ENCODE peak calls at places on chromosomes 16 and 17, in seven cellular contexts. F, V, O, Y, C, K and G are unnamed samples.

GRCh38 chr17:352421-353212 is at the start of gene RPH3AL:
- DNase-seq in V (no peak), K (no peak), F (peak), C (peak), Y (peak), O (no peak), G (peak)

GRCh38 chr17:30956764-30957374 is 14.0 kb upstream of the RNF135 start:
- DNase-seq in C (peak), F (peak), K (no peak), O (no peak), V (no peak), Y (peak), G (no peak)

GRCh38 chr17:35875439-35876139 is 4.6 kb downstream of the CCL5 start:
- DNase-seq in K (no peak), V (no peak), Y (no peak), O (no peak), C (no peak), F (no peak), G (no peak)

GRCh38 chr17:43372273-43372911 is 26.4 kb upstream of the ARL4D start:
- DNase-seq in O (no peak), Y (no peak), F (no peak), K (no peak), V (no peak), C (peak), G (no peak)

GRCh38 chr17:64787921-64788271 is 125.8 kb upstream of the SMURF2 start:
- DNase-seq in Y (no peak), V (no peak), C (no peak), O (no peak), F (no peak), K (no peak), G (no peak)

GRCh38 chr16:68283840-68284595 is 19.7 kb downstream of the SLC7A6 start:
- DNase-seq in O (no peak), C (no peak), F (no peak), V (no peak), Y (no peak), K (no peak), G (no peak)

GRCh38 chr17:4859816-4860625 is 26.9 kb downstream of the MINK1 start:
- DNase-seq in Y (no peak), F (no peak), K (no peak), V (no peak), O (no peak), C (no peak), G (no peak)

GRCh38 chr17:72297326-72298115 is 176.7 kb downstream of the SOX9 start:
- DNase-seq in Y (no peak), K (no peak), F (peak), O (no peak), C (peak), V (peak), G (no peak)

GRCh38 chr16:23952128-23953041 is 116.6 kb downstream of the PRKCB start:
- DNase-seq in Y (no peak), F (peak), C (no peak), O (no peak), K (peak), V (peak), G (peak)

GRCh38 chr17:46942441-46943217 is 19.7 kb downstream of the GOSR2 start:
- DNase-seq in C (peak), K (peak), O (peak), Y (peak), V (peak), F (peak), G (peak)

GRCh38 chr17:74325376-74325742 is 667 bp upstream of the KIF19 start:
- DNase-seq in Y (no peak), O (no peak), C (no peak), K (no peak), F (no peak), V (no peak), G (no peak)

GRCh38 chr16:48609453-48610023 is 442 bp downstream of the N4BP1 start:
- DNase-seq in K (peak), V (peak), F (peak), O (peak), C (peak), Y (peak), G (no peak)

GRCh38 chr17:6681176-6681575 is 29.6 kb downstream of the C17orf100 start:
- DNase-seq in O (no peak), K (no peak), V (no peak), Y (no peak), F (no peak), C (no peak), G (no peak)

GRCh38 chr17:28030386-28030785 is 12.1 kb upstream of the NLK start:
- DNase-seq in F (no peak), V (no peak), O (no peak), C (no peak), Y (no peak), K (no peak), G (no peak)
- H4K8ac ChIP-seq in F (no peak), V (no peak), O (no peak), C (no peak), Y (no peak), K (no peak), G (no peak)

GRCh38 chr16:66272461-66272860 is 94.0 kb upstream of the CDH5 start:
- DNase-seq in O (no peak), C (no peak), K (no peak), Y (peak), F (no peak), V (no peak), G (no peak)

GRCh38 chr16:66273036-66273435 is 93.5 kb upstream of the CDH5 start:
- DNase-seq in O (no peak), Y (peak), K (no peak), V (no peak), C (no peak), F (no peak), G (no peak)

GRCh38 chr16:66275795-66276428 is 90.6 kb upstream of the CDH5 start:
- DNase-seq in C (peak), V (peak), K (peak), Y (peak), O (peak), F (peak), G (no peak)

GRCh38 chr16:66273644-66274334 is 92.7 kb upstream of the CDH5 start:
- DNase-seq in F (peak), Y (peak), V (peak), K (no peak), O (peak), C (no peak), G (no peak)

GRCh38 chr16:66274335-66275110 is 92.0 kb upstream of the CDH5 start:
- DNase-seq in V (peak), O (no peak), K (no peak), Y (peak), F (no peak), C (no peak), G (no peak)
- H4K8ac ChIP-seq in V (peak), O (no peak), K (no peak), Y (no peak), F (no peak), C (no peak), G (no peak)

GRCh38 chr17:50076221-50076590 is 18.9 kb upstream of the PDK2 start:
- DNase-seq in V (no peak), Y (no peak), C (no peak), K (no peak), O (no peak), F (no peak), G (no peak)

GRCh38 chr17:50072925-50073324 is 17.0 kb downstream of the ITGA3 start:
- DNase-seq in C (no peak), Y (no peak), F (peak), K (no peak), O (no peak), V (no peak), G (no peak)

GRCh38 chr17:50076591-50077235 is 18.4 kb upstream of the PDK2 start:
- DNase-seq in O (peak), Y (peak), F (peak), C (no peak), K (no peak), V (no peak), G (no peak)

GRCh38 chr17:50074227-50074626 is 18.3 kb downstream of the ITGA3 start:
- DNase-seq in K (no peak), V (no peak), F (no peak), Y (no peak), C (no peak), O (no peak), G (no peak)

GRCh38 chr17:50075446-50076032 is 19.6 kb upstream of the PDK2 start:
- DNase-seq in K (no peak), Y (no peak), C (no peak), O (no peak), F (no peak), V (no peak), G (no peak)
- H4K8ac ChIP-seq in K (no peak), Y (no peak), C (no peak), O (no peak), F (no peak), V (no peak), G (no peak)

DNA sequence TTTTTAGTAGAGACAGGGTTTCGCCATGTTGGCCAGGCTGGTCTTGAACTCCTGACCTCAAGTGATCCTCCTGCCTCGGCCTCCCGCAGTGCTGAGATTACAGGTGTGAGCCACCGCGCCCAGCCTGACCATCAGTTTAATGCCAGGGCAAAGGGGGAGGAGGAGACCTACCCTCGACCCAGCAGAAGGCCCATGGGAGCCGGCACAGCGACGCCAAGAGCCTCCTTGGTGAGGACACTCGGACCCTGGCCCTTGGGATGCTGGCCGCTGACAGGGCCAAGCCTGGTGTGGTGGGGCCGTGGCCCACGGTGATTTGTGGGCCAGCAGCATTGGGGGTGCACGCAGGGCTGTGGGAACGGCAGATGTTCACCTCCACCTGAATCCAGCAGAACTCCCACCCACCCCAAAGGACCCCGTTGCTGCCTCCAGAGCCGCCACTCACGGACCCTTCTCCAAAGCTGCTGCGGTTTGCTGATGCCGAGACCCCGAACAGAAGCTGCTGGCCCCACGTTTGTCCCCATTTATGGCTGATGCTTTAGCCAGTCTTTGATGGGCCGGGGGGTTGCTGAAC is 20.0 kb downstream of the UTS2R start:
- DNase-seq in O (no peak), C (no peak), V (no peak), K (no peak), F (no peak), Y (no peak), G (no peak)
- H4K8ac ChIP-seq in O (no peak), C (no peak), V (no peak), K (no peak), F (no peak), Y (no peak), G (no peak)

GRCh38 chr17:17913695-17914332 is 58.4 kb downstream of the TOM1L2 start:
- DNase-seq in K (peak), C (peak), V (peak), F (peak), Y (peak), O (no peak), G (no peak)
- H4K8ac ChIP-seq in K (peak), C (peak), V (peak), F (no peak), Y (no peak), O (no peak), G (no peak)

DNA sequence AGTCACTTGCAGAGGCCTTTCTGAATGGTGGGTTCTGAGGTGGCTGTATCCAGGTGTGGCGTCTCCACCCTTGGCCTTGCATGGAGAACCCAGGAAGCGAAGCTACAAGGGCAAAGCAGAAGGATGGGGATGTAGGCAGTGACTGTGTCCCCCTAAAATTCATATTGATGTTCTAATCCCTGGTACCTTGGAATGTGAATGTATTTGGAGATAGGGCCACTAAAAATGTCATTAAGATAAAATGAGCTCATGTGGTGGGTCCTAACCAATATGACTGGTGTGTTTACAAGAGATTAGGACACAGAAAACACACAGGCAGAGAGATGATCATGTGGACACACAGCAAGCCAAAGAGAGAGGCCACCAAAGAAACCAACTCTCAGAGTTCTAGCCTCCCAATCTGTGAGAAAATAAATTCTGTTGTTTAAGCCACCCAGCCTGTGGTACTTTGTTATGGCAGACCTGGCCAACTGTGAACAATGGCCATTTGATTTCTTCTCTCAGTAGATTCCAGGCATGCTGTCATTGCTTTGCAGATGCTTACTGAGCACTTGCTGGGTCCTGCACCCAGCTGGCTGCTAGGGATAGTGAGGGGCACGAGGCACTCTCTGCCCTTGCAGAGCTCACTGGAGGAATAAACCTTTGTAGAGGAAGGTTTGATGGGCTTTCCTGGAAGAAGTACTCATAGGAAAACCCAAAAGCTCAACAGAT is 75.9 kb downstream of the UTP18 start:
- DNase-seq in C (no peak), K (no peak), F (no peak), V (no peak), Y (no peak), O (no peak), G (no peak)
- H4K8ac ChIP-seq in C (no peak), K (no peak), F (no peak), V (no peak), Y (no peak), O (no peak), G (no peak)